ENCODE peak calls at places on chromosome 15, in nine cellular contexts. One of them, this sample, is unnamed.
A peak's percentile ranks its signal among the peaks of the same experiment; 100 is the strongest.

GRCh38 chr15:58019503-58020376 is 45.8 kb downstream of the ALDH1A2 start:
- DNase-seq in upper lobe of right lung: no peak
- DNase-seq in SK-N-SH: no peak
- DNase-seq in Panc1: no peak
- DNase-seq in colonic mucosa: no peak
- DNase-seq in CD8-positive, alpha-beta T cell: no peak
- DNase-seq in transverse colon: no peak
- DNase-seq in effector memory CD4-positive, alpha-beta T cell: no peak
- DNase-seq in Peyer's patch: no peak
- DNase-seq in this sample: no peak

GRCh38 chr15:26887926-26888666 is 21.2 kb downstream of the GABRA5 start:
- DNase-seq in Peyer's patch: no peak
- DNase-seq in colonic mucosa: no peak
- DNase-seq in upper lobe of right lung: no peak
- DNase-seq in Panc1: no peak
- DNase-seq in effector memory CD4-positive, alpha-beta T cell: no peak
- DNase-seq in transverse colon: no peak
- DNase-seq in SK-N-SH: no peak
- DNase-seq in CD8-positive, alpha-beta T cell: no peak
- DNase-seq in this sample: no peak

GRCh38 chr15:66882251-66883020 is 180.4 kb downstream of the SMAD6 start:
- DNase-seq in transverse colon: no peak
- DNase-seq in effector memory CD4-positive, alpha-beta T cell: no peak
- DNase-seq in upper lobe of right lung: no peak
- DNase-seq in Panc1: no peak
- DNase-seq in SK-N-SH: no peak
- DNase-seq in CD8-positive, alpha-beta T cell: peak; percentile 5
- DNase-seq in Peyer's patch: no peak
- DNase-seq in colonic mucosa: peak; percentile 17
- DNase-seq in this sample: no peak

GRCh38 chr15:92184679-92185230 is 208.9 kb upstream of the ST8SIA2 start:
- DNase-seq in Peyer's patch: no peak
- DNase-seq in Panc1: no peak
- DNase-seq in upper lobe of right lung: no peak
- DNase-seq in SK-N-SH: no peak
- DNase-seq in CD8-positive, alpha-beta T cell: no peak
- DNase-seq in transverse colon: no peak
- DNase-seq in colonic mucosa: no peak
- DNase-seq in effector memory CD4-positive, alpha-beta T cell: no peak
- DNase-seq in this sample: no peak

GRCh38 chr15:62896380-62896866 is 146.1 kb upstream of the TPM1 start:
- DNase-seq in effector memory CD4-positive, alpha-beta T cell: no peak
- DNase-seq in colonic mucosa: no peak
- DNase-seq in upper lobe of right lung: no peak
- DNase-seq in Peyer's patch: no peak
- DNase-seq in transverse colon: no peak
- DNase-seq in SK-N-SH: no peak
- DNase-seq in CD8-positive, alpha-beta T cell: no peak
- DNase-seq in Panc1: no peak
- DNase-seq in this sample: no peak

GRCh38 chr15:99096894-99097426 is 7.9 kb upstream of the SYNM start:
- DNase-seq in colonic mucosa: no peak
- DNase-seq in effector memory CD4-positive, alpha-beta T cell: no peak
- DNase-seq in CD8-positive, alpha-beta T cell: peak; percentile 11
- DNase-seq in upper lobe of right lung: no peak
- DNase-seq in Peyer's patch: no peak
- DNase-seq in SK-N-SH: no peak
- DNase-seq in transverse colon: no peak
- DNase-seq in Panc1: no peak
- DNase-seq in this sample: no peak

GRCh38 chr15:39629906-39630305 is 49.0 kb downstream of the THBS1 start:
- DNase-seq in upper lobe of right lung: no peak
- DNase-seq in colonic mucosa: no peak
- DNase-seq in transverse colon: no peak
- DNase-seq in effector memory CD4-positive, alpha-beta T cell: no peak
- DNase-seq in Peyer's patch: no peak
- DNase-seq in Panc1: no peak
- DNase-seq in SK-N-SH: no peak
- DNase-seq in CD8-positive, alpha-beta T cell: no peak
- DNase-seq in this sample: no peak

GRCh38 chr15:32677238-32677750 is 35.8 kb downstream of the SCG5 start:
- DNase-seq in Peyer's patch: no peak
- DNase-seq in upper lobe of right lung: no peak
- DNase-seq in SK-N-SH: no peak
- DNase-seq in colonic mucosa: no peak
- DNase-seq in effector memory CD4-positive, alpha-beta T cell: no peak
- DNase-seq in Panc1: no peak
- DNase-seq in CD8-positive, alpha-beta T cell: no peak
- DNase-seq in transverse colon: no peak
- DNase-seq in this sample: no peak

GRCh38 chr15:78628227-78628626 is 7.4 kb upstream of the CHRNA3 start:
- DNase-seq in CD8-positive, alpha-beta T cell: no peak
- DNase-seq in Peyer's patch: no peak
- DNase-seq in transverse colon: no peak
- DNase-seq in SK-N-SH: no peak
- DNase-seq in upper lobe of right lung: peak; percentile 22
- DNase-seq in colonic mucosa: no peak
- DNase-seq in Panc1: no peak
- DNase-seq in effector memory CD4-positive, alpha-beta T cell: no peak
- DNase-seq in this sample: no peak

GRCh38 chr15:97061392-97061791 is 730.9 kb downstream of the NR2F2 start:
- DNase-seq in upper lobe of right lung: no peak
- DNase-seq in colonic mucosa: no peak
- DNase-seq in effector memory CD4-positive, alpha-beta T cell: no peak
- DNase-seq in transverse colon: no peak
- DNase-seq in CD8-positive, alpha-beta T cell: no peak
- DNase-seq in Panc1: no peak
- DNase-seq in SK-N-SH: no peak
- DNase-seq in Peyer's patch: no peak
- DNase-seq in this sample: no peak

GRCh38 chr15:79777916-79778315 is 118.9 kb downstream of the MTHFS start:
- DNase-seq in effector memory CD4-positive, alpha-beta T cell: no peak
- DNase-seq in CD8-positive, alpha-beta T cell: no peak
- DNase-seq in transverse colon: no peak
- DNase-seq in colonic mucosa: no peak
- DNase-seq in Peyer's patch: no peak
- DNase-seq in upper lobe of right lung: no peak
- DNase-seq in Panc1: no peak
- DNase-seq in SK-N-SH: no peak
- DNase-seq in this sample: no peak

GRCh38 chr15:96330450-96331140 is at the start of gene NR2F2:
- DNase-seq in upper lobe of right lung: peak; percentile 97
- DNase-seq in colonic mucosa: peak; percentile 95
- DNase-seq in SK-N-SH: peak; percentile 96
- DNase-seq in Panc1: no peak
- DNase-seq in Peyer's patch: peak; percentile 96
- DNase-seq in transverse colon: peak; percentile 94
- DNase-seq in CD8-positive, alpha-beta T cell: no peak
- DNase-seq in effector memory CD4-positive, alpha-beta T cell: no peak
- DNase-seq in this sample: no peak

GRCh38 chr15:38809621-38810020 is 245.0 kb upstream of the RASGRP1 start:
- DNase-seq in transverse colon: no peak
- DNase-seq in CD8-positive, alpha-beta T cell: no peak
- DNase-seq in upper lobe of right lung: no peak
- DNase-seq in SK-N-SH: no peak
- DNase-seq in Peyer's patch: no peak
- DNase-seq in colonic mucosa: no peak
- DNase-seq in Panc1: no peak
- DNase-seq in effector memory CD4-positive, alpha-beta T cell: no peak
- DNase-seq in this sample: no peak

GRCh38 chr15:32877620-32878019 is 159.8 kb downstream of the GREM1 start:
- DNase-seq in Peyer's patch: no peak
- DNase-seq in SK-N-SH: no peak
- DNase-seq in transverse colon: no peak
- DNase-seq in CD8-positive, alpha-beta T cell: no peak
- DNase-seq in effector memory CD4-positive, alpha-beta T cell: no peak
- DNase-seq in upper lobe of right lung: no peak
- DNase-seq in colonic mucosa: no peak
- DNase-seq in Panc1: no peak
- DNase-seq in this sample: no peak

GRCh38 chr15:80942266-80942665 is 47.4 kb downstream of the MESD start:
- DNase-seq in Peyer's patch: no peak
- DNase-seq in Panc1: no peak
- DNase-seq in transverse colon: no peak
- DNase-seq in effector memory CD4-positive, alpha-beta T cell: no peak
- DNase-seq in colonic mucosa: no peak
- DNase-seq in upper lobe of right lung: no peak
- DNase-seq in SK-N-SH: no peak
- DNase-seq in CD8-positive, alpha-beta T cell: no peak
- DNase-seq in this sample: no peak

GRCh38 chr15:80937718-80938117 is 51.9 kb downstream of the MESD start:
- DNase-seq in transverse colon: no peak
- DNase-seq in Peyer's patch: no peak
- DNase-seq in upper lobe of right lung: no peak
- DNase-seq in CD8-positive, alpha-beta T cell: no peak
- DNase-seq in SK-N-SH: no peak
- DNase-seq in effector memory CD4-positive, alpha-beta T cell: no peak
- DNase-seq in Panc1: no peak
- DNase-seq in colonic mucosa: no peak
- DNase-seq in this sample: no peak

GRCh38 chr15:80942746-80943565 is 46.7 kb downstream of the MESD start:
- DNase-seq in transverse colon: no peak
- DNase-seq in SK-N-SH: no peak
- DNase-seq in upper lobe of right lung: no peak
- DNase-seq in CD8-positive, alpha-beta T cell: no peak
- DNase-seq in Panc1: no peak
- DNase-seq in colonic mucosa: no peak
- DNase-seq in effector memory CD4-positive, alpha-beta T cell: no peak
- DNase-seq in Peyer's patch: no peak
- DNase-seq in this sample: no peak

GRCh38 chr15:80940331-80940730 is 49.3 kb downstream of the MESD start:
- DNase-seq in SK-N-SH: no peak
- DNase-seq in Panc1: no peak
- DNase-seq in Peyer's patch: no peak
- DNase-seq in colonic mucosa: no peak
- DNase-seq in upper lobe of right lung: no peak
- DNase-seq in CD8-positive, alpha-beta T cell: no peak
- DNase-seq in effector memory CD4-positive, alpha-beta T cell: no peak
- DNase-seq in transverse colon: no peak
- DNase-seq in this sample: no peak

GRCh38 chr15:80940851-80941250 is 48.8 kb downstream of the MESD start:
- DNase-seq in SK-N-SH: no peak
- DNase-seq in colonic mucosa: no peak
- DNase-seq in Panc1: no peak
- DNase-seq in CD8-positive, alpha-beta T cell: no peak
- DNase-seq in transverse colon: no peak
- DNase-seq in upper lobe of right lung: no peak
- DNase-seq in Peyer's patch: no peak
- DNase-seq in effector memory CD4-positive, alpha-beta T cell: no peak
- DNase-seq in this sample: no peak
- H3K27ac ChIP-seq in SK-N-SH: no peak overlapping the region
- H3K27ac ChIP-seq in colonic mucosa: no peak overlapping the region
- H3K27ac ChIP-seq in Panc1: no peak overlapping the region
- H3K27ac ChIP-seq in CD8-positive, alpha-beta T cell: no peak overlapping the region
- H3K27ac ChIP-seq in transverse colon: no peak overlapping the region
- H3K27ac ChIP-seq in upper lobe of right lung: no peak overlapping the region
- H3K27ac ChIP-seq in Peyer's patch: no peak overlapping the region
- H3K27ac ChIP-seq in effector memory CD4-positive, alpha-beta T cell: no peak overlapping the region
- H3K27ac ChIP-seq in this sample: no peak overlapping the region

DNA sequence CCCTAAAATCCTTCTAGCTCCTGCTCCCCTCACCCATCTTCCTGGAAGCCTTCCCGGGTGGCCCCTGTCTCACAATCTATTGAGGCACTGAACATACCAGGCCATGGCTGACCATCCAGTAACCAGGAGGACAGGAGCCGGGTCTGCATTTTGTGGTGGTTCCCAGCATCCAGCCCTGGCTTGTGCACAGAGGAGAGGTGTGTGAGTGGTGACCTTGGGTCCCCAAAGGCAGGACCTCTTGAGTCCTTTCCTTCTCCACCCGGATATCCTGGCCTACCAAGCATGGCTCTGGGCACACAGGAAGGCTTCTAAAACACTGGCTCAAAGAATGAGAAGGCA is 7.8 kb downstream of the CSK start:
- DNase-seq in CD8-positive, alpha-beta T cell: no peak
- DNase-seq in SK-N-SH: no peak
- DNase-seq in colonic mucosa: no peak
- DNase-seq in transverse colon: no peak
- DNase-seq in effector memory CD4-positive, alpha-beta T cell: no peak
- DNase-seq in upper lobe of right lung: no peak
- DNase-seq in Panc1: no peak
- DNase-seq in Peyer's patch: no peak
- DNase-seq in this sample: no peak
- H3K4me1 ChIP-seq in CD8-positive, alpha-beta T cell: peaks cover 95% of the 10 kb centered on the region
- H3K4me1 ChIP-seq in SK-N-SH: peaks cover 13% of the 10 kb centered on the region
- H3K4me1 ChIP-seq in colonic mucosa: peaks cover 57% of the 10 kb centered on the region
- H3K4me1 ChIP-seq in transverse colon: peaks cover 77% of the 10 kb centered on the region
- H3K4me1 ChIP-seq in effector memory CD4-positive, alpha-beta T cell: peaks cover 97% of the 10 kb centered on the region
- H3K4me1 ChIP-seq in upper lobe of right lung: peaks cover 87% of the 10 kb centered on the region
- H3K4me1 ChIP-seq in Panc1: peaks cover 55% of the 10 kb centered on the region
- H3K4me1 ChIP-seq in Peyer's patch: peaks cover 23% of the 10 kb centered on the region
- H3K4me1 ChIP-seq in this sample: peaks cover 7% of the 10 kb centered on the region

DNA sequence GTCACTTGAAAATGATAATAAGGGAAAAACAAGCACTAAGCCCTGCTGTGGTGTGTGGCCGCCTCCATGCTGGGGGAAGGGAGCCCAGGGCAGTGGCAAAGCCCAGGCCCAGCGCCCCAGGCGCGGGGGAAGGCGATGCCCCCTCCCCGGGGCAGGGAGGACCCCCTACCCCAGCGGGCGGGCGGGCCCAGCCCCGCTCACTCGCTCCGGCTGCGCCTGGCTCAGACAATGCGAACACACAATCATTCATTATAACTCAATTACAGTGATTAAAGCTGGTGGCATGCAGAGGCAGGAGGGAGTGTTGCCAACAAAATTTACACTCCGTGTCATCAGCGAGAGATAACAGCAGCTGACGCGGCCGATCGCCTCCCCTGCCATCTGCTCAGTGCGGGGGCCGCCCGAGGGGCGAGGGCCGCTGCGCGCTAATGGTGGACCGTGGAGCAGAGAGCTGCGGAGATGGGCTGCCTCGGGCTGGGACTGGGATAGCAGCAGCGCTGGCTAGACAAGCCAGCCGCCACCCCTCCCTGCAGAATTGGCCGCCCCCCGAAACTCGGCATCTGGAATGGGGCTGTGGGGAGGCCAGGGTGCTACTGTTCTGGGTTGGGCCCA is 64.1 kb downstream of the TLE3 start:
- DNase-seq in CD8-positive, alpha-beta T cell: no peak
- DNase-seq in colonic mucosa: no peak
- DNase-seq in SK-N-SH: peak; percentile 94
- DNase-seq in Peyer's patch: peak; percentile 54
- DNase-seq in upper lobe of right lung: no peak
- DNase-seq in effector memory CD4-positive, alpha-beta T cell: no peak
- DNase-seq in transverse colon: no peak
- DNase-seq in Panc1: no peak
- DNase-seq in this sample: no peak
- H3K4me3 ChIP-seq in CD8-positive, alpha-beta T cell: no peak overlapping the region
- H3K4me3 ChIP-seq in colonic mucosa: no peak overlapping the region
- H3K4me3 ChIP-seq in SK-N-SH: peak overlapping the region; percentile 36
- H3K4me3 ChIP-seq in Peyer's patch: no peak overlapping the region
- H3K4me3 ChIP-seq in upper lobe of right lung: no peak overlapping the region
- H3K4me3 ChIP-seq in effector memory CD4-positive, alpha-beta T cell: no peak overlapping the region
- H3K4me3 ChIP-seq in transverse colon: no peak overlapping the region
- H3K4me3 ChIP-seq in Panc1: no peak overlapping the region
- H3K4me3 ChIP-seq in this sample: no peak overlapping the region

DNA sequence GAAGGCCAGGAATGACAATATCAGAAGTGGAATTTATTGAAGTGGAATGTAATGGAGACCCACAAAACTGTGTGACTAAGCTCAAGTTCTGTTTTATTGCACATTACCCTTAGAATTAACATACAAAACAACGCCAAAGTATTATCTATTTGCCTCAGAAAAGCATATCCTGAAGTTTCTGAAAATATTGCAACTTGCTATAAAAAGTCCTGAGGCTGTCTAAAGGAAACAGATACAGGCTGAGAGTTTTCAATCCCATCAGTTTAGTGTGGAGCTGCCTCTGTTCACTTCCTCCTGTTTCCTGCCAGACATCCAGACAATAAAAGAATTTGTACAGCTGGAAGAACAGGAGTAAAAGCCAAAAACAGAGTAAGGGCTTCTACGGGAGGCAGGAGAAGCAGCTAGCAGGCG is 108.8 kb downstream of the FBN1 start:
- DNase-seq in CD8-positive, alpha-beta T cell: no peak
- DNase-seq in colonic mucosa: no peak
- DNase-seq in Peyer's patch: no peak
- DNase-seq in SK-N-SH: peak; percentile 36
- DNase-seq in Panc1: no peak
- DNase-seq in effector memory CD4-positive, alpha-beta T cell: no peak
- DNase-seq in transverse colon: no peak
- DNase-seq in upper lobe of right lung: no peak
- DNase-seq in this sample: no peak
- H3K27ac ChIP-seq in CD8-positive, alpha-beta T cell: no peak overlapping the region
- H3K27ac ChIP-seq in colonic mucosa: no peak overlapping the region
- H3K27ac ChIP-seq in Peyer's patch: no peak overlapping the region
- H3K27ac ChIP-seq in SK-N-SH: peak overlapping the region; percentile 67
- H3K27ac ChIP-seq in Panc1: no peak overlapping the region
- H3K27ac ChIP-seq in effector memory CD4-positive, alpha-beta T cell: no peak overlapping the region
- H3K27ac ChIP-seq in transverse colon: no peak overlapping the region
- H3K27ac ChIP-seq in upper lobe of right lung: peak overlapping the region; percentile 15
- H3K27ac ChIP-seq in this sample: no peak overlapping the region

This sample was measured in iPS DF 6.9.